ENCODE peak calls at places on chromosome 1, in five cellular contexts. K, R, F, J and U are unnamed samples.

GRCh38 chr1:67838180-67838912 is 5.1 kb upstream of the GNG12 start:
- DNase-seq in R (no peak), J (no peak), K (peak; percentile 39), F (no peak), U (no peak)

GRCh38 chr1:25989440-25989839 is 8.4 kb downstream of the PAFAH2 start:
- DNase-seq in F (no peak), R (no peak), J (no peak), K (no peak), U (no peak)

GRCh38 chr1:201718346-201719202 is 110.4 kb upstream of the IPO9 start:
- DNase-seq in J (no peak), F (no peak), R (peak; percentile 60), K (no peak), U (no peak)

GRCh38 chr1:212478467-212479025 is 45.8 kb downstream of the NENF start:
- DNase-seq in F (no peak), R (no peak), J (no peak), K (no peak), U (no peak)

GRCh38 chr1:46284597-46285564 is 18.5 kb downstream of the LRRC41 start:
- DNase-seq in J (no peak), K (peak; percentile 44), R (no peak), F (no peak), U (no peak)

GRCh38 chr1:40818264-40818961 is 34.8 kb downstream of the KCNQ4 start:
- DNase-seq in F (peak; percentile 89), K (peak; percentile 45), J (peak; percentile 45), R (peak; percentile 72), U (no peak)

GRCh38 chr1:167671727-167672511 is 41.9 kb downstream of the RCSD1 start:
- DNase-seq in F (no peak), K (no peak), J (no peak), R (no peak), U (no peak)

GRCh38 chr1:64898107-64898861 is 68.1 kb downstream of the JAK1 start:
- DNase-seq in J (no peak), K (peak; percentile 96), R (peak; percentile 78), F (peak; percentile 62), U (peak; percentile 81)

GRCh38 chr1:1432951-1433803 is 2.3 kb upstream of the VWA1 start:
- DNase-seq in J (no peak), K (no peak), R (peak; percentile 75), F (peak; percentile 94), U (peak; percentile 68)

GRCh38 chr1:32626176-32626575 is 24.2 kb downstream of the ZBTB8OS start:
- DNase-seq in K (no peak), F (no peak), J (no peak), R (no peak), U (no peak)

GRCh38 chr1:226741009-226741408 is 1.9 kb upstream of the ITPKB start:
- DNase-seq in F (no peak), R (no peak), K (no peak), J (no peak), U (no peak)

GRCh38 chr1:232440325-232441059 is 189.4 kb downstream of the SIPA1L2 start:
- DNase-seq in K (no peak), J (no peak), R (no peak), F (no peak), U (no peak)

GRCh38 chr1:50424045-50424939 is 1.0 kb upstream of the DMRTA2 start:
- DNase-seq in R (no peak), K (no peak), F (no peak), J (no peak), U (peak; percentile 42)

GRCh38 chr1:183433703-183434102 is 15.5 kb upstream of the NMNAT2 start:
- DNase-seq in R (no peak), F (no peak), J (no peak), K (no peak), U (no peak)

GRCh38 chr1:161200992-161201827 is 957 bp upstream of the NDUFS2 start:
- DNase-seq in K (peak; percentile 88), F (peak; percentile 56), J (no peak), R (no peak), U (no peak)

GRCh38 chr1:37561794-37562132 is 5.0 kb downstream of the DNALI1 start:
- DNase-seq in F (no peak), J (no peak), R (peak; percentile 32), K (peak; percentile 49), U (peak; percentile 30)

GRCh38 chr1:241695454-241696171 is 43.5 kb downstream of the WDR64 start:
- DNase-seq in R (no peak), K (peak; percentile 60), F (no peak), J (no peak), U (no peak)